ENCODE peak calls at places on chromosomes 3 and 15, in seven cellular contexts. H is suprapubic skin, T is upper lobe of left lung, G is tibial nerve, P is H1, F is A549, Y is transverse colon. W is an unnamed sample.
A peak's percentile ranks its signal among the peaks of the same experiment; 100 is the strongest.

GRCh38 chr3:172167892-172168648 is 128.7 kb downstream of the FNDC3B start:
- DNase-seq in H (no peak), T (no peak), G (no peak), P (no peak), F (no peak), Y (no peak), W (no peak)

GRCh38 chr3:20575153-20575552 is 389.1 kb upstream of the SGO1 start:
- DNase-seq in H (no peak), T (no peak), G (no peak), P (no peak), F (no peak), Y (no peak), W (no peak)

GRCh38 chr3:177596248-177596821 is 399.1 kb upstream of the TBL1XR1 start:
- DNase-seq in H (no peak), T (no peak), G (no peak), P (no peak), F (peak; percentile 28), Y (no peak), W (peak; percentile 34)

GRCh38 chr3:137768021-137768360 is 3.9 kb downstream of the SOX14 start:
- DNase-seq in H (no peak), T (no peak), G (no peak), P (peak; percentile 76), F (no peak), Y (no peak), W (no peak)

GRCh38 chr3:156230291-156230900 is 110.0 kb downstream of the KCNAB1 start:
- DNase-seq in H (no peak), T (no peak), G (no peak), P (no peak), F (no peak), Y (no peak), W (no peak)

GRCh38 chr3:123620338-123620737 is 35.5 kb upstream of the HACD2 start:
- DNase-seq in H (no peak), T (no peak), G (no peak), P (no peak), F (no peak), Y (peak; percentile 48), W (no peak)

GRCh38 chr15:38217181-38217580 is 35.5 kb upstream of the SPRED1 start:
- DNase-seq in H (no peak), T (no peak), G (no peak), P (no peak), F (peak; percentile 33), Y (no peak), W (no peak)

GRCh38 chr3:117036259-117036799 is 326.8 kb downstream of the TUSC7 start:
- DNase-seq in H (no peak), T (peak; percentile 58), G (peak; percentile 32), P (no peak), F (no peak), Y (peak; percentile 17), W (no peak)

GRCh38 chr3:14816359-14816758 is 2.4 kb upstream of the FGD5 start:
- DNase-seq in H (no peak), T (no peak), G (no peak), P (no peak), F (no peak), Y (no peak), W (no peak)

GRCh38 chr3:117721866-117722265 is 1012.3 kb downstream of the TUSC7 start:
- DNase-seq in H (no peak), T (no peak), G (no peak), P (no peak), F (no peak), Y (no peak), W (no peak)

GRCh38 chr15:51706347-51706746 is 25.0 kb downstream of the SCG3 start:
- DNase-seq in H (no peak), T (no peak), G (no peak), P (no peak), F (no peak), Y (no peak), W (no peak)

GRCh38 chr3:175255698-175256097 is 396.6 kb downstream of the NAALADL2 start:
- DNase-seq in H (no peak), T (no peak), G (no peak), P (no peak), F (peak; percentile 2), Y (no peak), W (no peak)

GRCh38 chr3:119413603-119414280 is 49.7 kb downstream of the TMEM39A start:
- DNase-seq in H (no peak), T (no peak), G (no peak), P (no peak), F (no peak), Y (no peak), W (no peak)

DNA sequence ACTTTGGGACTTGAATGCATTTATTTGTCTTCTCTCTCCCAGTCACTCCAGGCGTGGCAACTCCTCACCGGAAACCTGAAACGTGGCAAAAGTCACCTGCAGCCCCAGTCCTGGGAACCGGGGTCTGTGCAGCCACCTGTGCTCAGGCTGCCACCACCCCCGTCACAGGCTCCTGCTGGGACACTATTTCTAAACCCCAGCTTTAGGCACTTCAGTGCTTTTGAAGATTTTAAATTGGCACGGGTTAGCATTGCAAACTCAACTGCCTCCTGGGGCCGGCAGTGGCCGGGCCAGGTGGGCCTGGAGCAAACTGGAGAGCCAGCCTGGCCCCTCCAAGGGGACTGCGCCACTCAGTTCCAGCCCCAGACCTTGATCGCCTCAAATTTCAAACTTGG is 146.7 kb upstream of the IQSEC1 start:
- DNase-seq in H (no peak), T (no peak), G (no peak), P (no peak), F (no peak), Y (no peak), W (no peak)
- H3K4me3 ChIP-seq in H (no peak overlapping the region), T (no peak overlapping the region), G (no peak overlapping the region), P (no peak overlapping the region), F (no peak overlapping the region), Y (no peak overlapping the region), W (no peak overlapping the region)

DNA sequence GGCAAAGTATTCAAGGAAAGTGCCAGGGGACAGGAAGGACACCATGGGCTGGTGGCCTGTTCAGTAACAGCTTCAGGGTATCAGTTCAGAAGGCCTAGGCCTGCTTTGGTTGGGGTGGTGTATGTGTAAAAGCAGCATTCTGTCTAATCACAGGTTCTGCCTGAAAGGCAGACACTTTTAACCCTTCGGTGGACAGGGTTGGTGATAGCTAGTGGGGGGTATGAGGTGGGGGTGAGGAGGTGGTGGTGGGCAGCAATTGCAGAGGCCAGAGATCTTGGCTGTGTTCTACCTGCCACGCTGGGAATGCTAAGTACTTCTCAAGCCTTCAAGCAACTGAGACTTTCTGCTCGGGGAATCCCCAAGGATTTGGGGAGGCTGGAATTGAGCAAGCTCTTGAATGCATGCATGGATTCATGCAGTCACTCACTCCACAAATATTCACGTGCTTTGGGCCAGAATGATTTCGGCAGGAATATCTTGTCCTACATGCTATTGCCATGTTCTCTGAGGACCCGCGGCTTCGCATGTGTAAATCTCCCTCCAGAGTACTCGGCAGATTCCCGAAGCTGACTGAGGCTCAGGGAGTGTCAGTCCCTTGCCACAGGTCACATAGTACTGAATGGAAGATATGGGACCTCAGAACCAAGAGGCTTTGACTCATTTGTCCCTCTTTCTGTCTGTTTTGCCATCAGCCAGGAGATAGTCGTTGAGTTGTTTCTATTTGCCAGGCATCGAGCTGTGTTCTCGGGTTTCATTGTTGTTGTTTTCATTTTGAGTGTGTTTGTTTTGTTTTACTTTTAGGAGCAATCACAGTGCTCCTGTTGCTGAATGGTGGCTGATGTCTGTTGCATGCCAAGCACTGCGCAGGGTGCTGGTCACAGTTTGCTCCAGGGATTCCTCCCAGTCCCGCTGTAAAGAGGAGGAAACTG is 65.5 kb downstream of the SMAD3 start:
- DNase-seq in H (peak; percentile 84), T (peak; percentile 57), G (no peak), P (no peak), F (no peak), Y (no peak), W (no peak)
- H3K27ac ChIP-seq in H (peak overlapping the region; percentile 57), T (no peak overlapping the region), G (peak overlapping the region; percentile 22), P (no peak overlapping the region), F (peak overlapping the region; percentile 92), Y (peak overlapping the region; percentile 17), W (no peak overlapping the region)

GRCh38 chr3:187955076-187955952 is 198.6 kb upstream of the LPP start:
- DNase-seq in H (no peak), T (no peak), G (peak; percentile 22), P (no peak), F (peak; percentile 87), Y (no peak), W (no peak)
- TF ChIP-seq EP300 in H (no peak), T (no peak), G (peak; percentile 92), P (no peak), F (peak; percentile 66), Y (no peak), W (no peak)

GRCh38 chr3:127888564-127889107 is 26.4 kb upstream of the KBTBD12 start:
- DNase-seq in H (no peak), T (no peak), G (no peak), P (no peak), F (no peak), Y (no peak), W (no peak)

GRCh38 chr3:127886276-127886862 is 28.7 kb upstream of the KBTBD12 start:
- DNase-seq in H (no peak), T (no peak), G (no peak), P (no peak), F (no peak), Y (no peak), W (no peak)

GRCh38 chr3:127887321-127887720 is 27.7 kb upstream of the KBTBD12 start:
- DNase-seq in H (no peak), T (no peak), G (no peak), P (no peak), F (no peak), Y (no peak), W (no peak)

GRCh38 chr3:127889461-127889863 is 25.6 kb upstream of the KBTBD12 start:
- DNase-seq in H (no peak), T (no peak), G (no peak), P (no peak), F (no peak), Y (no peak), W (no peak)

GRCh38 chr3:127889976-127890650 is 24.9 kb upstream of the KBTBD12 start:
- DNase-seq in H (no peak), T (no peak), G (no peak), P (no peak), F (no peak), Y (no peak), W (no peak)
- H3K4me3 ChIP-seq in H (no peak overlapping the region), T (no peak overlapping the region), G (no peak overlapping the region), P (no peak overlapping the region), F (no peak overlapping the region), Y (no peak overlapping the region), W (no peak overlapping the region)

DNA sequence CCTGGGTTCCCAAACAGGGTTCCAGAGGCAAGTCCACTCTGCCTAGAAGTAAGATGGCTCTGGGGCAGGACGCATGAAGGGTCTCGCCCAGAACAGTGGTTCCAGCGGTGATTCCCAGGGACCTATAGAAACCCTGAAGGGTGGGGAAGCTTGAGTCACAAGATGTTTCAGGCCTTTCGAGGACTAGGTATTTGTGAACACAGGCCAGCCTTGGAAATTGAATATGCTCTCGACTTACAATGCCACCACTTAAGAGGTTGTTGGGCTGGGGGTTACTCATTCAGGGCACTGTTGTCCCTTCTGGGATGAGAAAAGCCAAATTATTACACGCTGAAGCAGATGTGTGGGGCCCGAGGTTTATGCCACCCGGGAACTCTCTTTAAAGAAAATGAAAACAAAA is 152.0 kb downstream of the TJP1 start:
- DNase-seq in H (no peak), T (no peak), G (no peak), P (no peak), F (peak; percentile 45), Y (no peak), W (no peak)
- H3K27ac ChIP-seq in H (no peak overlapping the region), T (peak overlapping the region; percentile 65), G (peak overlapping the region; percentile 26), P (no peak overlapping the region), F (peak overlapping the region; percentile 91), Y (peak overlapping the region; percentile 57), W (peak overlapping the region; percentile 75)

W was measured in stomach.